ENCODE peak calls at places on chromosome 21, in nine cellular contexts. N, Z, X, C, Y, I, V, Q and F are unnamed samples.
A peak's percentile ranks its signal among the peaks of the same experiment; 100 is the strongest.

GRCh38 chr21:40950970-40951369 is 104.0 kb upstream of the DSCAM start:
- DNase-seq in Q (no peak), V (no peak), C (no peak), Y (no peak), Z (no peak), I (no peak), N (no peak), X (no peak), F (no peak)

GRCh38 chr21:28207776-28208175 is 784.9 kb downstream of the LTN1 start:
- DNase-seq in I (no peak), X (peak; percentile 1), Z (no peak), V (no peak), N (peak; percentile 92), Y (no peak), Q (no peak), C (no peak), F (no peak)

GRCh38 chr21:34129971-34130597 is 56.7 kb downstream of the MRPS6 start:
- DNase-seq in X (peak; percentile 27), I (no peak), Y (no peak), C (no peak), Z (no peak), V (peak; percentile 75), Q (no peak), N (peak; percentile 65), F (no peak)

GRCh38 chr21:15207635-15208370 is 143.0 kb upstream of the NRIP1 start:
- DNase-seq in V (no peak), C (no peak), N (no peak), Z (no peak), Q (no peak), I (no peak), X (no peak), Y (no peak), F (no peak)

GRCh38 chr21:34938079-34938764 is 110.9 kb downstream of the RUNX1 start:
- DNase-seq in Q (no peak), Z (no peak), Y (no peak), X (no peak), V (no peak), N (peak; percentile 33), I (no peak), C (no peak), F (no peak)

GRCh38 chr21:18041012-18041411 is 203.6 kb upstream of the CHODL start:
- DNase-seq in V (peak; percentile 80), I (no peak), N (no peak), Q (no peak), Z (no peak), Y (no peak), C (no peak), X (no peak), F (peak; percentile 64)

GRCh38 chr21:25564349-25564948 is 42.8 kb downstream of the MRPL39 start:
- DNase-seq in X (no peak), C (no peak), Q (no peak), I (no peak), Y (no peak), N (no peak), V (no peak), Z (no peak), F (no peak)

GRCh38 chr21:34912022-34912933 is 136.8 kb downstream of the RUNX1 start:
- DNase-seq in I (no peak), Y (no peak), Z (no peak), N (peak; percentile 66), Q (no peak), C (no peak), V (peak; percentile 5), X (no peak), F (no peak)

GRCh38 chr21:46115441-46116188 is 17.7 kb downstream of the COL6A2 start:
- DNase-seq in V (no peak), I (no peak), Y (no peak), C (no peak), X (no peak), Z (no peak), N (no peak), Q (no peak), F (peak; percentile 6)

GRCh38 chr21:21163904-21164303 is 165.7 kb downstream of the NCAM2 start:
- DNase-seq in N (peak; percentile 86), I (peak; percentile 6), C (peak; percentile 36), Q (peak; percentile 13), X (peak; percentile 33), Z (peak; percentile 1), Y (peak; percentile 40), V (peak; percentile 78), F (peak; percentile 41)

GRCh38 chr21:29520146-29520545 is 221.4 kb downstream of the BACH1 start:
- DNase-seq in C (no peak), N (peak; percentile 18), V (no peak), Y (no peak), Z (no peak), I (no peak), Q (no peak), X (no peak), F (no peak)

GRCh38 chr21:45427331-45428271 is 22.6 kb downstream of the COL18A1 start:
- DNase-seq in N (peak; percentile 86), Z (no peak), V (peak; percentile 71), I (peak; percentile 64), X (peak; percentile 80), C (peak; percentile 83), Y (peak; percentile 28), Q (peak; percentile 73), F (no peak)

GRCh38 chr21:45922648-45923047 is 58.9 kb upstream of the COL6A1 start:
- DNase-seq in N (no peak), I (no peak), C (no peak), Y (no peak), Q (no peak), V (no peak), Z (no peak), X (no peak), F (no peak)

GRCh38 chr21:39849014-39849655 is 18.1 kb upstream of the PCP4 start:
- DNase-seq in Z (no peak), Y (no peak), X (no peak), N (peak; percentile 77), V (no peak), C (no peak), I (no peak), Q (no peak), F (no peak)
- H3K4me3 ChIP-seq in Z (no peak overlapping the region), Y (no peak overlapping the region), X (no peak overlapping the region), N (no peak overlapping the region), V (no peak overlapping the region), C (no peak overlapping the region), I (no peak overlapping the region), Q (no peak overlapping the region), F (no peak overlapping the region)

GRCh38 chr21:16264314-16264713 is 534.5 kb downstream of the USP25 start:
- DNase-seq in V (no peak), N (no peak), C (no peak), Z (no peak), I (no peak), X (no peak), Q (no peak), Y (no peak), F (no peak)
- H3K4me3 ChIP-seq in V (no peak overlapping the region), N (peak overlapping the region; percentile 82), C (no peak overlapping the region), Z (no peak overlapping the region), I (no peak overlapping the region), X (no peak overlapping the region), Q (no peak overlapping the region), Y (no peak overlapping the region), F (no peak overlapping the region)

DNA sequence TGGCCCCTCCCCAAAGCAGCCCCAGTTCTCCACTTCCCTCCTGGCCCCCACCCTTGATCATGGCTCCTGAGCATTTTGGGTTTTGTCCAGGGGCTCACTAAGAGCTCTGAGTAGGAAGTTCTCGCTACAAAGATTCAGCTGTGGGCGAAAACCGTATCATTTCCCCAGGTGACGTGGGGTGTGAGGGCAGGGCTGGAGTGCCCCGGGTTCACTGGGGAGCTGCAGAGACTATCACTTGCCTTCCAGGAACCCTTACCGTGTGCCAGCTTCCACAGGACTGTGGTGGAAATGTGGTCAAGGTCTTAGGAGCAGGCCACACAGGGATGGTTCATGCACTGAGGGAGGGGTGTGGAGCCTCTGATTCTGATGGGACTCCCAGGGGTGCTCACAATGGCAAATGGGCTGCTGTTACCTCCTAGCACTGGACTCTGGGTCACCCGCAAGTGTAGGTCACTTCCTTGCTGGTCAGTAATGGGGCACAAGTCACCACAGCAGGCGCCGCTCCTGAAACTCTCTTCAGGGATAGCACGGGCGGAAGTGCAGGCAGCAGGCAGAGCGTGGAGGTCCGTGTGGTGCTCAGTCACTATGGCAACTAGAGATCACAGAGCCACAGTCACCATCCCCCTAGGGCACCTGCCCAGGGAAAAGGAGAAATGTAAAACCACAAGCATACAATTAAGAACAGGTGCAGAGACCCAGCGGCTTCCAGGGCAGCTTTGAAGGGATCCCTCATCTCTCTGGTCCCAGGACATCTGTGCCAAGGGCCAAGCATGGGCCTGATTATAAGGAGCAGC is 35.4 kb downstream of the RSPH1 start:
- DNase-seq in V (peak; percentile 49), C (peak; percentile 31), I (no peak), X (no peak), N (no peak), Z (peak; percentile 16), Q (no peak), Y (peak; percentile 75), F (peak; percentile 46)
- H3K4me3 ChIP-seq in V (no peak overlapping the region), C (no peak overlapping the region), I (no peak overlapping the region), X (no peak overlapping the region), N (no peak overlapping the region), Z (no peak overlapping the region), Q (no peak overlapping the region), Y (no peak overlapping the region), F (no peak overlapping the region)

GRCh38 chr21:42403611-42404231 is at the start of gene UBASH3A:
- DNase-seq in Q (no peak), X (no peak), C (no peak), Z (peak; percentile 22), V (no peak), N (no peak), I (no peak), Y (peak; percentile 74), F (no peak)
- H3K4me3 ChIP-seq in Q (no peak within 1 kb of the TSS), X (no peak within 1 kb of the TSS), C (no peak within 1 kb of the TSS), Z (peak within 1 kb of the TSS; percentile 93), V (no peak within 1 kb of the TSS), N (no peak within 1 kb of the TSS), I (no peak within 1 kb of the TSS), Y (peak within 1 kb of the TSS; percentile 70), F (no peak within 1 kb of the TSS)

DNA sequence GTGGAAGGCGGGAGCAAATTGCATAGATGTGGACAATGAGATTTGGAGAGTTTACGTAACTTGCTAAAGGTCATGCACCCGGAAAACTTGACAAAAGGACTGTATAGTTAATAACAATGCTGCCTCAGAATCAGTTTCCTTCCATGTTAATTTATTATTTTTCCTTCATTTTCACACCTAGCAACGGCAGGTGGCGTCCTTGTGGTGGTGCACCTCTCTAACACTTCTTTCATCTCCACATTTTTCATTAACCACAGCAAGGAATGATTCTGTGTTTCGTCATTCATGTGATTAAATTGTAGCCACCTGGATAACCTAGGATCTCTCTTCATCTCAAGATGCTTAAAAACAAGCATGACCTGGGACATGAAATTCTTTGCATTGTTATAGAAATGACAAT is 2133.0 kb downstream of the NCAM2 start:
- DNase-seq in I (no peak), V (peak; percentile 11), Q (no peak), C (no peak), Z (no peak), X (no peak), N (no peak), Y (no peak), F (peak; percentile 28)
- H3K4me3 ChIP-seq in I (no peak overlapping the region), V (no peak overlapping the region), Q (no peak overlapping the region), C (no peak overlapping the region), Z (no peak overlapping the region), X (no peak overlapping the region), N (no peak overlapping the region), Y (no peak overlapping the region), F (no peak overlapping the region)